ENCODE peak calls at places on chromosomes 16 and 17, in four cellular contexts. One of them, this sample, is unnamed.

GRCh38 chr16:31268891-31269290 is 9.1 kb downstream of the ITGAM start:
- DNase-seq in activated T-helper 1 cell treated with Interleukin-2 at 50 U/mL for 16 hours: no peak
- DNase-seq in fibroblast of the aortic adventitia: no peak
- DNase-seq in amniotic stem cell: no peak
- DNase-seq in this sample: no peak

GRCh38 chr16:51287231-51287630 is 136.2 kb upstream of the SALL1 start:
- DNase-seq in activated T-helper 1 cell treated with Interleukin-2 at 50 U/mL for 16 hours: no peak
- DNase-seq in amniotic stem cell: no peak
- DNase-seq in fibroblast of the aortic adventitia: no peak
- DNase-seq in this sample: no peak

GRCh38 chr16:84847554-84848415 is 28.0 kb downstream of the CRISPLD2 start:
- DNase-seq in activated T-helper 1 cell treated with Interleukin-2 at 50 U/mL for 16 hours: no peak
- DNase-seq in amniotic stem cell: no peak
- DNase-seq in fibroblast of the aortic adventitia: no peak
- DNase-seq in this sample: no peak

GRCh38 chr16:11913425-11914079 is 2.2 kb downstream of the GSPT1 start:
- DNase-seq in amniotic stem cell: no peak
- DNase-seq in activated T-helper 1 cell treated with Interleukin-2 at 50 U/mL for 16 hours: no peak
- DNase-seq in fibroblast of the aortic adventitia: peak
- DNase-seq in this sample: no peak

GRCh38 chr17:16931318-16932060 is 40.4 kb downstream of the TNFRSF13B start:
- DNase-seq in fibroblast of the aortic adventitia: no peak
- DNase-seq in amniotic stem cell: no peak
- DNase-seq in activated T-helper 1 cell treated with Interleukin-2 at 50 U/mL for 16 hours: no peak
- DNase-seq in this sample: no peak

GRCh38 chr16:68993885-68994284 is 111.6 kb upstream of the HAS3 start:
- DNase-seq in amniotic stem cell: peak
- DNase-seq in activated T-helper 1 cell treated with Interleukin-2 at 50 U/mL for 16 hours: no peak
- DNase-seq in fibroblast of the aortic adventitia: peak
- DNase-seq in this sample: peak

GRCh38 chr17:28864991-28865849 is 10.4 kb downstream of the ERAL1 start:
- DNase-seq in activated T-helper 1 cell treated with Interleukin-2 at 50 U/mL for 16 hours: no peak
- DNase-seq in fibroblast of the aortic adventitia: no peak
- DNase-seq in amniotic stem cell: no peak
- DNase-seq in this sample: no peak

GRCh38 chr16:2149630-2150417 is 1.4 kb downstream of the RAB26 start:
- DNase-seq in amniotic stem cell: no peak
- DNase-seq in fibroblast of the aortic adventitia: no peak
- DNase-seq in activated T-helper 1 cell treated with Interleukin-2 at 50 U/mL for 16 hours: no peak
- DNase-seq in this sample: no peak

GRCh38 chr16:3364774-3365427 is 9.2 kb downstream of the OR2C1 start:
- DNase-seq in fibroblast of the aortic adventitia: peak
- DNase-seq in activated T-helper 1 cell treated with Interleukin-2 at 50 U/mL for 16 hours: peak
- DNase-seq in amniotic stem cell: peak
- DNase-seq in this sample: peak

GRCh38 chr17:78450696-78451344 is 72.4 kb downstream of the PGS1 start:
- DNase-seq in activated T-helper 1 cell treated with Interleukin-2 at 50 U/mL for 16 hours: no peak
- DNase-seq in amniotic stem cell: no peak
- DNase-seq in fibroblast of the aortic adventitia: no peak
- DNase-seq in this sample: no peak

GRCh38 chr17:55842405-55843158 is 91.7 kb downstream of the PCTP start:
- DNase-seq in fibroblast of the aortic adventitia: no peak
- DNase-seq in amniotic stem cell: no peak
- DNase-seq in activated T-helper 1 cell treated with Interleukin-2 at 50 U/mL for 16 hours: no peak
- DNase-seq in this sample: peak

GRCh38 chr17:81365148-81365600 is 30.1 kb upstream of the BAHCC1 start:
- DNase-seq in activated T-helper 1 cell treated with Interleukin-2 at 50 U/mL for 16 hours: no peak
- DNase-seq in amniotic stem cell: peak
- DNase-seq in fibroblast of the aortic adventitia: peak
- DNase-seq in this sample: peak

GRCh38 chr17:9199474-9200196 is 178.3 kb downstream of the NTN1 start:
- DNase-seq in fibroblast of the aortic adventitia: no peak
- DNase-seq in activated T-helper 1 cell treated with Interleukin-2 at 50 U/mL for 16 hours: no peak
- DNase-seq in amniotic stem cell: no peak
- DNase-seq in this sample: no peak

GRCh38 chr17:39828443-39828842 is 35.7 kb downstream of the IKZF3 start:
- DNase-seq in amniotic stem cell: no peak
- DNase-seq in activated T-helper 1 cell treated with Interleukin-2 at 50 U/mL for 16 hours: no peak
- DNase-seq in fibroblast of the aortic adventitia: no peak
- DNase-seq in this sample: no peak

GRCh38 chr17:14317383-14317782 is 16.5 kb downstream of the HS3ST3B1 start:
- DNase-seq in activated T-helper 1 cell treated with Interleukin-2 at 50 U/mL for 16 hours: no peak
- DNase-seq in amniotic stem cell: no peak
- DNase-seq in fibroblast of the aortic adventitia: no peak
- DNase-seq in this sample: no peak

GRCh38 chr17:63932721-63933120 is 590 bp upstream of the CD79B start:
- DNase-seq in amniotic stem cell: no peak
- DNase-seq in fibroblast of the aortic adventitia: no peak
- DNase-seq in activated T-helper 1 cell treated with Interleukin-2 at 50 U/mL for 16 hours: no peak
- DNase-seq in this sample: no peak

GRCh38 chr16:81633147-81633619 is 145.9 kb upstream of the PLCG2 start:
- DNase-seq in activated T-helper 1 cell treated with Interleukin-2 at 50 U/mL for 16 hours: no peak
- DNase-seq in fibroblast of the aortic adventitia: no peak
- DNase-seq in amniotic stem cell: no peak
- DNase-seq in this sample: no peak

GRCh38 chr17:48251950-48252349 is 144.4 kb downstream of the SNX11 start:
- DNase-seq in fibroblast of the aortic adventitia: no peak
- DNase-seq in amniotic stem cell: no peak
- DNase-seq in activated T-helper 1 cell treated with Interleukin-2 at 50 U/mL for 16 hours: no peak
- DNase-seq in this sample: no peak

GRCh38 chr16:64137976-64138375 is 983.9 kb downstream of the CDH11 start:
- DNase-seq in fibroblast of the aortic adventitia: no peak
- DNase-seq in activated T-helper 1 cell treated with Interleukin-2 at 50 U/mL for 16 hours: no peak
- DNase-seq in amniotic stem cell: no peak
- DNase-seq in this sample: no peak

GRCh38 chr17:42566873-42567573 is at the start of gene MLX:
- DNase-seq in fibroblast of the aortic adventitia: peak
- DNase-seq in amniotic stem cell: peak
- DNase-seq in activated T-helper 1 cell treated with Interleukin-2 at 50 U/mL for 16 hours: peak
- DNase-seq in this sample: peak

GRCh38 chr17:82050761-82051641 is 610 bp downstream of the RFNG start:
- DNase-seq in activated T-helper 1 cell treated with Interleukin-2 at 50 U/mL for 16 hours: no peak
- DNase-seq in amniotic stem cell: no peak
- DNase-seq in fibroblast of the aortic adventitia: peak
- DNase-seq in this sample: no peak

GRCh38 chr16:30977502-30977901 is 7.5 kb upstream of the HSD3B7 start:
- DNase-seq in fibroblast of the aortic adventitia: no peak
- DNase-seq in activated T-helper 1 cell treated with Interleukin-2 at 50 U/mL for 16 hours: no peak
- DNase-seq in amniotic stem cell: no peak
- DNase-seq in this sample: no peak

GRCh38 chr16:86734559-86735480 is 156.5 kb downstream of the FOXL1 start:
- DNase-seq in amniotic stem cell: no peak
- DNase-seq in activated T-helper 1 cell treated with Interleukin-2 at 50 U/mL for 16 hours: no peak
- DNase-seq in fibroblast of the aortic adventitia: no peak
- DNase-seq in this sample: no peak

GRCh38 chr16:56743840-56744239 is 13.9 kb downstream of the NUP93 start:
- DNase-seq in activated T-helper 1 cell treated with Interleukin-2 at 50 U/mL for 16 hours: no peak
- DNase-seq in fibroblast of the aortic adventitia: peak
- DNase-seq in amniotic stem cell: peak
- DNase-seq in this sample: no peak

GRCh38 chr17:65557349-65558310 is 3.8 kb downstream of the AXIN2 start:
- DNase-seq in fibroblast of the aortic adventitia: peak
- DNase-seq in activated T-helper 1 cell treated with Interleukin-2 at 50 U/mL for 16 hours: no peak
- DNase-seq in amniotic stem cell: no peak
- DNase-seq in this sample: peak

GRCh38 chr17:17712268-17712924 is 31.1 kb downstream of the RAI1 start:
- DNase-seq in fibroblast of the aortic adventitia: peak
- DNase-seq in amniotic stem cell: peak
- DNase-seq in activated T-helper 1 cell treated with Interleukin-2 at 50 U/mL for 16 hours: no peak
- DNase-seq in this sample: peak

This sample was measured in amniotic epithelial cell.